ENCODE peak calls at places on chromosomes 16 and 17, in six cellular contexts. One of them, this sample, is unnamed. For H3K9me3 and H3K4me1, the result is how much of the 10 kb centered on the place peaks cover.

GRCh38 chr17:50052822-50053653 is 2.9 kb upstream of the ITGA3 start:
- DNase-seq in A549: no peak
- DNase-seq in ovary: peak
- DNase-seq in psoas muscle: peak
- DNase-seq in esophagus squamous epithelium: no peak
- DNase-seq in aorta: peak
- DNase-seq in this sample: peak

GRCh38 chr16:27977966-27978365 is 85.5 kb downstream of the GSG1L start:
- DNase-seq in A549: no peak
- DNase-seq in aorta: no peak
- DNase-seq in esophagus squamous epithelium: no peak
- DNase-seq in psoas muscle: no peak
- DNase-seq in ovary: no peak
- DNase-seq in this sample: no peak

GRCh38 chr17:74936470-74936799 is 737 bp downstream of the OTOP3 start:
- DNase-seq in esophagus squamous epithelium: no peak
- DNase-seq in psoas muscle: no peak
- DNase-seq in ovary: no peak
- DNase-seq in A549: no peak
- DNase-seq in aorta: no peak
- DNase-seq in this sample: no peak

GRCh38 chr17:62963296-62963695 is 2.7 kb upstream of the TANC2 start:
- DNase-seq in psoas muscle: no peak
- DNase-seq in ovary: no peak
- DNase-seq in aorta: no peak
- DNase-seq in A549: peak
- DNase-seq in esophagus squamous epithelium: no peak
- DNase-seq in this sample: peak

GRCh38 chr17:75864448-75864871 is 9.3 kb upstream of the WBP2 start:
- DNase-seq in esophagus squamous epithelium: no peak
- DNase-seq in A549: no peak
- DNase-seq in aorta: no peak
- DNase-seq in psoas muscle: peak
- DNase-seq in ovary: peak
- DNase-seq in this sample: peak

GRCh38 chr17:75571197-75571884 is 16.3 kb upstream of the MYO15B start:
- DNase-seq in psoas muscle: no peak
- DNase-seq in ovary: no peak
- DNase-seq in aorta: no peak
- DNase-seq in esophagus squamous epithelium: peak
- DNase-seq in A549: no peak
- DNase-seq in this sample: peak

GRCh38 chr17:79630821-79631639 is 20.2 kb upstream of the RBFOX3 start:
- DNase-seq in ovary: peak
- DNase-seq in esophagus squamous epithelium: no peak
- DNase-seq in aorta: peak
- DNase-seq in psoas muscle: peak
- DNase-seq in A549: no peak
- DNase-seq in this sample: no peak

GRCh38 chr17:66885417-66885816 is 50.5 kb downstream of the CACNG5 start:
- DNase-seq in psoas muscle: no peak
- DNase-seq in aorta: no peak
- DNase-seq in esophagus squamous epithelium: no peak
- DNase-seq in A549: no peak
- DNase-seq in ovary: no peak
- DNase-seq in this sample: no peak

GRCh38 chr16:27323781-27324561 is 10.2 kb downstream of the IL4R start:
- DNase-seq in esophagus squamous epithelium: no peak
- DNase-seq in A549: no peak
- DNase-seq in ovary: no peak
- DNase-seq in aorta: peak
- DNase-seq in psoas muscle: no peak
- DNase-seq in this sample: no peak

GRCh38 chr17:50381920-50382319 is 8.9 kb downstream of the EME1 start:
- DNase-seq in aorta: no peak
- DNase-seq in esophagus squamous epithelium: no peak
- DNase-seq in ovary: no peak
- DNase-seq in psoas muscle: no peak
- DNase-seq in A549: no peak
- DNase-seq in this sample: no peak

GRCh38 chr16:57147381-57148191 is 38.3 kb downstream of the PSME3IP1 start:
- DNase-seq in psoas muscle: no peak
- DNase-seq in aorta: peak
- DNase-seq in esophagus squamous epithelium: no peak
- DNase-seq in ovary: no peak
- DNase-seq in A549: no peak
- DNase-seq in this sample: no peak

GRCh38 chr17:9355841-9356240 is 219.8 kb downstream of the STX8 start:
- DNase-seq in aorta: no peak
- DNase-seq in psoas muscle: no peak
- DNase-seq in ovary: no peak
- DNase-seq in esophagus squamous epithelium: no peak
- DNase-seq in A549: no peak
- DNase-seq in this sample: no peak

GRCh38 chr16:70252355-70252988 is 732 bp upstream of the EXOSC6 start:
- DNase-seq in psoas muscle: peak
- DNase-seq in ovary: no peak
- DNase-seq in esophagus squamous epithelium: no peak
- DNase-seq in A549: peak
- DNase-seq in aorta: peak
- DNase-seq in this sample: no peak

GRCh38 chr17:45763182-45763581 is 20.9 kb upstream of the CRHR1 start:
- DNase-seq in esophagus squamous epithelium: no peak
- DNase-seq in psoas muscle: no peak
- DNase-seq in aorta: no peak
- DNase-seq in A549: no peak
- DNase-seq in ovary: no peak
- DNase-seq in this sample: no peak

GRCh38 chr16:89335803-89336485 is 118.4 kb downstream of the ZNF778 start:
- DNase-seq in esophagus squamous epithelium: no peak
- DNase-seq in A549: no peak
- DNase-seq in ovary: no peak
- DNase-seq in aorta: peak
- DNase-seq in psoas muscle: peak
- DNase-seq in this sample: no peak

GRCh38 chr17:1970843-1971384 is 54.2 kb downstream of the RTN4RL1 start:
- DNase-seq in ovary: no peak
- DNase-seq in esophagus squamous epithelium: no peak
- DNase-seq in aorta: no peak
- DNase-seq in psoas muscle: no peak
- DNase-seq in A549: no peak
- DNase-seq in this sample: no peak

GRCh38 chr17:22570144-22570845 is 878.0 kb downstream of the KCNJ18 start:
- DNase-seq in esophagus squamous epithelium: no peak
- DNase-seq in A549: no peak
- DNase-seq in ovary: no peak
- DNase-seq in aorta: no peak
- DNase-seq in psoas muscle: no peak
- DNase-seq in this sample: no peak
- H3K9me3 ChIP-seq in esophagus squamous epithelium: under half
- H3K9me3 ChIP-seq in A549: under half
- H3K9me3 ChIP-seq in ovary: under half
- H3K9me3 ChIP-seq in aorta: under half
- H3K9me3 ChIP-seq in psoas muscle: under half
- H3K9me3 ChIP-seq in this sample: under half

GRCh38 chr16:65624696-65625095 is 502.8 kb upstream of the CDH11 start:
- DNase-seq in A549: no peak
- DNase-seq in psoas muscle: no peak
- DNase-seq in ovary: no peak
- DNase-seq in esophagus squamous epithelium: no peak
- DNase-seq in aorta: no peak
- DNase-seq in this sample: no peak
- H3K4me1 ChIP-seq in A549: under half
- H3K4me1 ChIP-seq in psoas muscle: under half
- H3K4me1 ChIP-seq in ovary: under half
- H3K4me1 ChIP-seq in esophagus squamous epithelium: under half
- H3K4me1 ChIP-seq in aorta: under half
- H3K4me1 ChIP-seq in this sample: under half

GRCh38 chr16:68798398-68798797 is 44.9 kb upstream of the TANGO6 start:
- DNase-seq in aorta: no peak
- DNase-seq in ovary: no peak
- DNase-seq in A549: no peak
- DNase-seq in psoas muscle: no peak
- DNase-seq in esophagus squamous epithelium: no peak
- DNase-seq in this sample: no peak
- H3K27ac ChIP-seq in aorta: no peak
- H3K27ac ChIP-seq in ovary: no peak
- H3K27ac ChIP-seq in A549: no peak
- H3K27ac ChIP-seq in psoas muscle: no peak
- H3K27ac ChIP-seq in esophagus squamous epithelium: peak
- H3K27ac ChIP-seq in this sample: no peak

GRCh38 chr16:5791011-5791410 is 693.4 kb upstream of the EEF2KMT start:
- DNase-seq in psoas muscle: no peak
- DNase-seq in ovary: no peak
- DNase-seq in aorta: no peak
- DNase-seq in A549: no peak
- DNase-seq in esophagus squamous epithelium: no peak
- DNase-seq in this sample: no peak
- H3K9me3 ChIP-seq in psoas muscle: under half
- H3K9me3 ChIP-seq in ovary: under half
- H3K9me3 ChIP-seq in aorta: under half
- H3K9me3 ChIP-seq in A549: under half
- H3K9me3 ChIP-seq in esophagus squamous epithelium: under half
- H3K9me3 ChIP-seq in this sample: under half

GRCh38 chr16:10933865-10934264 is 8.4 kb downstream of the DEXI start:
- DNase-seq in psoas muscle: peak
- DNase-seq in ovary: no peak
- DNase-seq in esophagus squamous epithelium: no peak
- DNase-seq in A549: no peak
- DNase-seq in aorta: peak
- DNase-seq in this sample: peak

GRCh38 chr16:10937068-10937859 is 5.0 kb downstream of the DEXI start:
- DNase-seq in ovary: no peak
- DNase-seq in aorta: peak
- DNase-seq in A549: no peak
- DNase-seq in esophagus squamous epithelium: no peak
- DNase-seq in psoas muscle: peak
- DNase-seq in this sample: peak

GRCh38 chr16:10936585-10936984 is 5.7 kb downstream of the DEXI start:
- DNase-seq in psoas muscle: no peak
- DNase-seq in ovary: no peak
- DNase-seq in esophagus squamous epithelium: no peak
- DNase-seq in aorta: peak
- DNase-seq in A549: no peak
- DNase-seq in this sample: no peak

GRCh38 chr16:10934325-10935107 is 7.8 kb downstream of the DEXI start:
- DNase-seq in esophagus squamous epithelium: no peak
- DNase-seq in psoas muscle: no peak
- DNase-seq in aorta: peak
- DNase-seq in A549: no peak
- DNase-seq in ovary: no peak
- DNase-seq in this sample: no peak

GRCh38 chr16:10935491-10935890 is 6.8 kb downstream of the DEXI start:
- DNase-seq in A549: no peak
- DNase-seq in ovary: no peak
- DNase-seq in esophagus squamous epithelium: no peak
- DNase-seq in psoas muscle: no peak
- DNase-seq in aorta: no peak
- DNase-seq in this sample: no peak
- H3K4me1 ChIP-seq in A549: under half
- H3K4me1 ChIP-seq in ovary: under half
- H3K4me1 ChIP-seq in esophagus squamous epithelium: under half
- H3K4me1 ChIP-seq in psoas muscle: half or more
- H3K4me1 ChIP-seq in aorta: under half
- H3K4me1 ChIP-seq in this sample: half or more

DNA sequence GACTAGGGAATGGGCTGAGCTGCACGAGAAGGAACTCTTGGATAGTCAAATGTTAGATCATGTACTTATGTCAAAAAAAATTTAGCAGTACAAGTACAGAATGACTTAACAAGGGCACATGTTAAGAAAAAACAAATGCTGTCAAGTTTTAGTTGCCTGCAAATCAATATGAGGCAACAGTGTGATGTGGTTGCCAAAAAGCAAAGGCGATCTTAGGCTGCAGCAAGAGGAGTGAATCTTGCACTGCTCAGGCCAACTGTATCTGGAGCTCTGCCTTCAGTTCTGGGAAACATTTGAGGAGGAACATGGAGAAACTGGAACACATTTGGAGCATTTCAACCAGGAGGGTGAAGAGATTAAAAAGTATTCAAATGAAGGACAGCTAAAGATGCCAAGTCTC is 187.8 kb downstream of the RGS9 start:
- DNase-seq in ovary: no peak
- DNase-seq in psoas muscle: no peak
- DNase-seq in A549: no peak
- DNase-seq in esophagus squamous epithelium: no peak
- DNase-seq in aorta: no peak
- DNase-seq in this sample: peak
- H3K27ac ChIP-seq in ovary: no peak
- H3K27ac ChIP-seq in psoas muscle: no peak
- H3K27ac ChIP-seq in A549: no peak
- H3K27ac ChIP-seq in esophagus squamous epithelium: no peak
- H3K27ac ChIP-seq in aorta: no peak
- H3K27ac ChIP-seq in this sample: no peak

GRCh38 chr17:81025065-81025751 is 9.7 kb upstream of the BAIAP2 start:
- DNase-seq in ovary: no peak
- DNase-seq in A549: no peak
- DNase-seq in esophagus squamous epithelium: no peak
- DNase-seq in aorta: no peak
- DNase-seq in psoas muscle: peak
- DNase-seq in this sample: no peak
- H3K9me3 ChIP-seq in ovary: under half
- H3K9me3 ChIP-seq in A549: under half
- H3K9me3 ChIP-seq in esophagus squamous epithelium: under half
- H3K9me3 ChIP-seq in aorta: under half
- H3K9me3 ChIP-seq in psoas muscle: under half
- H3K9me3 ChIP-seq in this sample: under half